ENCODE peak calls at places on chromosome 2, in four cellular contexts. G is stomach, E is endothelial cell of umbilical vein, M is heart right ventricle. V is an unnamed sample.

GRCh38 chr2:39512434-39512935 is 75.4 kb upstream of the MAP4K3 start:
- DNase-seq in E (no peak), G (no peak), M (peak; percentile 23), V (no peak)

GRCh38 chr2:112811841-112812306 is 24.7 kb downstream of the IL1B start:
- DNase-seq in M (no peak), E (peak; percentile 99), G (no peak), V (no peak)

GRCh38 chr2:99698896-99699295 is 209.1 kb upstream of the REV1 start:
- DNase-seq in G (no peak), E (no peak), M (no peak), V (no peak)

GRCh38 chr2:165794520-165794882 is 454 bp upstream of the GALNT3 start:
- DNase-seq in M (peak; percentile 8), G (peak; percentile 60), E (no peak), V (peak; percentile 53)

GRCh38 chr2:30265441-30266015 is 34.2 kb downstream of the LBH start:
- DNase-seq in G (no peak), E (no peak), M (no peak), V (no peak)

GRCh38 chr2:191018663-191019119 is 4.7 kb upstream of the STAT1 start:
- DNase-seq in M (no peak), E (no peak), G (no peak), V (no peak)

GRCh38 chr2:22055784-22056620 is 932.2 kb downstream of the TDRD15 start:
- DNase-seq in E (no peak), M (no peak), G (no peak), V (no peak)

GRCh38 chr2:108288534-108289106 is at the start of gene SULT1C2:
- DNase-seq in M (no peak), E (no peak), G (peak; percentile 35), V (peak; percentile 17)

GRCh38 chr2:215752436-215752835 is 260.9 kb downstream of the MREG start:
- DNase-seq in G (no peak), M (no peak), E (no peak), V (no peak)

GRCh38 chr2:113894156-113894743 is 4.4 kb downstream of the ACTR3 start:
- DNase-seq in M (no peak), G (no peak), E (peak; percentile 48), V (peak; percentile 36)

GRCh38 chr2:23651187-23651983 is 266.4 kb downstream of the KLHL29 start:
- DNase-seq in M (no peak), E (peak; percentile 3), G (no peak), V (no peak)

GRCh38 chr2:134344954-134345697 is 91.3 kb downstream of the MGAT5 start:
- DNase-seq in G (no peak), M (no peak), E (no peak), V (no peak)

GRCh38 chr2:134782792-134783191 is 55.6 kb upstream of the ACMSD start:
- DNase-seq in M (no peak), E (peak; percentile 26), G (no peak), V (no peak)

GRCh38 chr2:101160454-101160853 is 9.3 kb upstream of the TBC1D8 start:
- DNase-seq in M (no peak), G (peak; percentile 52), E (peak; percentile 49), V (no peak)

GRCh38 chr2:207847807-207848544 is 78.3 kb upstream of the FZD5 start:
- DNase-seq in M (no peak), G (peak; percentile 86), E (peak; percentile 97), V (no peak)

GRCh38 chr2:68807821-68808266 is 63.4 kb downstream of the BMP10 start:
- DNase-seq in G (no peak), E (peak; percentile 43), M (no peak), V (no peak)

GRCh38 chr2:160269803-160270570 is 69.9 kb upstream of the ITGB6 start:
- DNase-seq in G (peak; percentile 79), E (peak; percentile 92), M (peak; percentile 88), V (peak; percentile 87)

GRCh38 chr2:71691747-71692455 is 238.5 kb downstream of the DYSF start:
- DNase-seq in M (no peak), G (no peak), E (no peak), V (no peak)

GRCh38 chr2:8148260-8148880 is 533.5 kb upstream of the ID2 start:
- DNase-seq in G (no peak), M (no peak), E (peak; percentile 80), V (peak; percentile 29)

GRCh38 chr2:231102772-231103171 is 22.1 kb downstream of the HTR2B start:
- DNase-seq in M (no peak), E (no peak), G (no peak), V (no peak)

GRCh38 chr2:8615252-8616083 is 66.4 kb upstream of the ID2 start:
- DNase-seq in M (no peak), G (no peak), E (no peak), V (no peak)

GRCh38 chr2:2050321-2050905 is 280.7 kb downstream of the MYT1L start:
- DNase-seq in E (no peak), G (no peak), M (no peak), V (no peak)

GRCh38 chr2:120712180-120712678 is 23.4 kb upstream of the GLI2 start:
- DNase-seq in G (no peak), M (no peak), E (no peak), V (no peak)

GRCh38 chr2:166365803-166366420 is 9.8 kb downstream of the SCN9A start:
- DNase-seq in G (no peak), M (no peak), E (no peak), V (no peak)

GRCh38 chr2:39739386-39739785 is 39.7 kb downstream of the THUMPD2 start:
- DNase-seq in E (no peak), G (no peak), M (no peak), V (no peak)

GRCh38 chr2:233802132-233802815 is 24.1 kb downstream of the MROH2A start:
- DNase-seq in M (no peak), G (peak; percentile 20), E (no peak), V (no peak)

GRCh38 chr2:57862153-57862552 is 184.5 kb upstream of the VRK2 start:
- DNase-seq in E (no peak), M (no peak), G (no peak), V (no peak)

GRCh38 chr2:176020400-176020799 is 18.3 kb upstream of the LNPK start:
- DNase-seq in E (no peak), M (no peak), G (no peak), V (no peak)

GRCh38 chr2:58651930-58652329 is 410.8 kb upstream of the FANCL start:
- DNase-seq in M (no peak), E (no peak), G (no peak), V (no peak)

GRCh38 chr2:239290618-239291504 is 110.0 kb downstream of the HDAC4 start:
- DNase-seq in G (no peak), M (peak; percentile 67), E (no peak), V (no peak)

GRCh38 chr2:25805987-25806386 is 72.3 kb downstream of the ASXL2 start:
- DNase-seq in G (no peak), M (no peak), E (no peak), V (no peak)

GRCh38 chr2:23005469-23005868 is 379.5 kb upstream of the KLHL29 start:
- DNase-seq in M (no peak), E (no peak), G (no peak), V (no peak)

GRCh38 chr2:86770816-86771215 is 19.9 kb downstream of the CD8A start:
- DNase-seq in M (no peak), G (no peak), E (no peak), V (no peak)

GRCh38 chr2:12721571-12722444 is 5.1 kb downstream of the TRIB2 start:
- DNase-seq in M (no peak), G (no peak), E (no peak), V (no peak)

GRCh38 chr2:47595690-47596089 is 187.3 kb upstream of the MSH6 start:
- DNase-seq in E (no peak), G (no peak), M (no peak), V (no peak)

GRCh38 chr2:230739961-230740360 is 27.3 kb downstream of the CAB39 start:
- DNase-seq in M (no peak), G (no peak), E (no peak), V (no peak)

GRCh38 chr2:120236296-120236695 is 13.1 kb upstream of the TMEM185B start:
- DNase-seq in M (no peak), G (peak; percentile 21), E (no peak), V (peak; percentile 48)

GRCh38 chr2:109663721-109664120 is 49.6 kb downstream of the SOWAHC start:
- DNase-seq in M (peak; percentile 31), E (no peak), G (no peak), V (no peak)

GRCh38 chr2:131077966-131078365 is 15.3 kb downstream of the FAM168B start:
- DNase-seq in E (no peak), M (no peak), G (no peak), V (no peak)
- H3K27ac ChIP-seq in E (no peak overlapping the region), M (no peak overlapping the region), G (no peak overlapping the region), V (no peak overlapping the region)

GRCh38 chr2:143171817-143172216 is 42.6 kb downstream of the ARHGAP15 start:
- DNase-seq in M (no peak), E (no peak), G (no peak), V (no peak)
- TF ChIP-seq CTCF in M (no peak), E (no peak), G (no peak), V (no peak)

DNA sequence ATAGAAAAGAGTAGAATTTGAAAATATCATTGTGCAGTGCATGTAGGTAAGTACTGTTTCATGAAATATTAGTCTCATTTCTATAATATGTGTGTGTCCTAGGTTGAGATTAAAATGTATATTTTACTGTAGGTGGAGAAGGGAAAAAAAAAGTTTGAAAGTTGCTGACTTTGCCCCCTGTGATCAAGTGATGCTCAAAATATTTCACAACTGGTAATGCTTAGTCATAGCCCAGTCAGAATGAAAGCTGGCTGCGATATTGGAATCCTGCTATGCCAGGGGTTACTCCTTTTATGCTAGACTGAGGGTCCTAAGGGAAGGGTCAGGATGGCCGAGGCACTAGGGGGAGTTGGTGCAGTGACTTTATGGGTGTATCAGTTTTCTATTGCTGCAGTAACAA is 19.5 kb upstream of the CFAP36 start:
- DNase-seq in M (no peak), G (no peak), E (no peak), V (no peak)
- H3K4me1 ChIP-seq in M (no peaks in the 10 kb centered on the region), G (no peaks in the 10 kb centered on the region), E (no peaks in the 10 kb centered on the region), V (no peaks in the 10 kb centered on the region)

DNA sequence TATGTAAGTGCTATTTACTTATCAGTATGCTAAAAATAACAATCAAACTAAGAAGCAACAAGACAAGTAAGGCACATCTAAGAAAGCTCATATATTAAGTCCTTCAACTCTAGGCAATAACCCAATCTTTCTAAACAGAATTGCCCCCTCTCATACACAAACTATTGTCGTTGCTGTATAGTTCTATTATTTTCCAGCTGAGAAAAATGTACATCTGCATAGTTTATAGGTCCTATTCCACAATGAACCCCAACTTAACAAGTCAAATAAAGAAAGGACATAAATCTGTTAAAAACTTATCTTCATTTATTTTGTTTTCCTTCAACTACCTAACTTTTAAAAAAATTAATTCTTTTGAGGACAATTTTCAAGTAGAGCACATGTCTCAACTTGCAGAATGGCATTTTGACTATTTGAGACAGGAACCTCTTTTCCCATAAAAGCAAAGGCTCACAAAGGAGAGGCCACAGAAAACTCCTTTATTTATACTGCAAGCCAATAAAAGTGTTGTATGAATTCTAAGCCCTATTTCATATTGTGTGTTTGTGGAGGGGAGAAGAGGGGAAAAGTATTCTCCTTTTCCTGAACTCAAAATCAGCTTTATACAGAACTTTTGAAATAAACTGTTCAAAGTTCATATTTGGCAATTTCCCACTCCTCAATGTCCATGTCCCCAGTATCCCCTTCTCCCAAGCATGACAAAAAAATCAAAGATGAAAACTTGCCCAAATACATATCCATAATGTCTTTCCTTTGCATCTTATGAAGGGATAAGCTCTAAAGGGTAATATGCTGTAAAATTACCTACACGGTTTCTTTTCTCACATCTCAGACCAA is 37.4 kb downstream of the RTN4 start:
- DNase-seq in M (no peak), G (no peak), E (peak; percentile 30), V (no peak)
- H3K27ac ChIP-seq in M (no peak overlapping the region), G (no peak overlapping the region), E (no peak overlapping the region), V (peak overlapping the region; percentile 44)